ENCODE peak calls at places on chromosomes 3 and 15, in six cellular contexts. P is amniotic stem cell, K is cardiac septum, C is islet precursor cell, A is left cardiac atrium, V is Daoy. Z is an unnamed sample.

GRCh38 chr3:11908981-11909698 is 62.5 kb upstream of the TAMM41 start:
- DNase-seq in K (no peak), C (peak), V (no peak), A (no peak), P (no peak), Z (no peak)

GRCh38 chr3:29331830-29332637 is 51.2 kb downstream of the RBMS3 start:
- DNase-seq in A (no peak), P (no peak), K (no peak), C (no peak), V (no peak), Z (no peak)

GRCh38 chr15:75673426-75674247 is 25.9 kb downstream of the SNX33 start:
- DNase-seq in P (peak), K (peak), A (peak), V (peak), C (peak), Z (no peak)

GRCh38 chr3:148791296-148791695 is 36.3 kb upstream of the CPB1 start:
- DNase-seq in K (no peak), C (no peak), P (no peak), V (no peak), A (no peak), Z (no peak)

GRCh38 chr3:178202199-178202598 is 334.0 kb upstream of the KCNMB2 start:
- DNase-seq in V (no peak), K (no peak), C (no peak), P (no peak), A (no peak), Z (no peak)

GRCh38 chr3:23698652-23699313 is 107.0 kb upstream of the UBE2E1 start:
- DNase-seq in C (no peak), K (no peak), V (no peak), P (no peak), A (no peak), Z (no peak)

GRCh38 chr15:99404454-99404853 is 153.2 kb downstream of the LRRC28 start:
- DNase-seq in V (no peak), A (no peak), K (no peak), C (no peak), P (no peak), Z (no peak)

GRCh38 chr15:100997442-100997841 is 78.3 kb downstream of the LRRK1 start:
- DNase-seq in P (no peak), K (no peak), C (no peak), V (peak), A (no peak), Z (no peak)

GRCh38 chr15:34055868-34056595 is 17.0 kb upstream of the AVEN start:
- DNase-seq in A (no peak), C (no peak), V (peak), P (no peak), K (no peak), Z (no peak)